ENCODE peak calls at places on chromosomes 2 and 18, in six cellular contexts. J is uterus, X is OCI-LY7, L is colonic mucosa, B is A549, H is H1. P is an unnamed sample. For H3K9me3, the result is how much of the 10 kb centered on the place peaks cover.

GRCh38 chr2:129320288-129320687 is 659.2 kb upstream of the RAB6C start:
- DNase-seq in X (no peak), L (no peak), J (no peak), B (no peak), H (no peak), P (no peak)

GRCh38 chr2:127643698-127644660 is 2.0 kb upstream of the GPR17 start:
- DNase-seq in X (no peak), B (no peak), H (no peak), J (no peak), L (no peak), P (no peak)

GRCh38 chr2:190138032-190138431 is 75.5 kb upstream of the MSTN start:
- DNase-seq in B (no peak), X (no peak), L (no peak), J (no peak), H (no peak), P (no peak)

GRCh38 chr2:8682719-8683667 is 1.1 kb downstream of the ID2 start:
- DNase-seq in J (peak), X (peak), B (peak), L (peak), H (no peak), P (no peak)

GRCh38 chr2:231666171-231667095 is 41.9 kb upstream of the PTMA start:
- DNase-seq in B (peak), X (peak), L (peak), J (peak), H (peak), P (no peak)

GRCh38 chr2:64327510-64328414 is 126.2 kb upstream of the LGALSL start:
- DNase-seq in L (no peak), X (peak), H (peak), J (peak), B (peak), P (no peak)

GRCh38 chr2:145411493-145411892 is 891.6 kb upstream of the ZEB2 start:
- DNase-seq in B (no peak), J (no peak), L (no peak), H (no peak), X (peak), P (no peak)

GRCh38 chr2:11778923-11779757 is 32.7 kb downstream of the LPIN1 start:
- DNase-seq in L (peak), B (peak), J (peak), X (peak), H (peak), P (no peak)

DNA sequence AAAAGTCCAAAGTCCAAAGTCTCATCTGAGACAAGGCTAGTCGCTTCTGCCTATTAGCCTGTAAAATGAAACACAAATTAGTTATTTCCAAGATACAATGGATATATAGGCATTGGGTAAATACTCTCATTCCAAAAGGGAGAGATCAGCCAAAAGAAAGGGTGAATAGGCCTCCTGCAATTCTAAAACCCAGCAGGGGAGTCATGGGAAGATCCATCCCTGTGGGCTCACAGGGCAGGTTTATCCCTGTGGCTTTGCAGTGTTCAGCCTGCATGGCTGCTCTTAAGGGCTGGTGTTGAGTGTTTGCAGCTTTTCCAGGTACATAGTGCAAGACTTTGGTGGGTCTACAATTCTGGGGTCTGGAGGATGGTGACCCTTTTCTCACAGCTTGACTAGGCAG is 21.1 kb upstream of the SLC14A1 start:
- DNase-seq in J (no peak), H (no peak), X (no peak), L (no peak), B (no peak), P (no peak)
- H3K9me3 ChIP-seq in J (under half), H (under half), X (under half), L (under half), B (under half), P (under half)

GRCh38 chr2:152507941-152508340 is 173.0 kb downstream of the FMNL2 start:
- DNase-seq in H (no peak), X (no peak), B (no peak), J (no peak), L (no peak), P (no peak)
- H3K27ac ChIP-seq in H (no peak), X (no peak), B (peak), J (no peak), L (no peak), P (no peak)

DNA sequence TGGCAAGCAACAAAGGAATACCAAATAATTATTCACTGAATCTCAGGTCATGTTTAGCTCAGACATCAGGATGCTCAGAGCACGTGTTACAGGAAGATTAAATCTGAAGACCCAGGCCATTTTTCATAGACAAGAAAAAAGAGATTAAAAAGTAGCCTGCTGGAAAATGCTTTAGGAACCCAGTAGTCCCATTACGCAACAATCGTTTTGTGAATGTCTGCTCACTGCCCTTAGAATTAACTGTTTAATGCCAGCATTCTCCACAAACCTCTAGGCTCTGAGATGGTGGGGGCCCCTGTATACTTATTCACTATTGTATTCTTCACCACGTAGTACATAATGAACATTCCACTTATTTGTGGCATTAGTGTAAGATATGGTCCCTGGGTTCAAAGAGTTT is 154.6 kb upstream of the NYAP2 start:
- DNase-seq in H (no peak), X (no peak), B (no peak), L (no peak), J (no peak), P (no peak)
- H3K9me3 ChIP-seq in H (under half), X (under half), B (under half), L (under half), J (under half), P (under half)

GRCh38 chr2:178859760-178860159 is 52.5 kb upstream of the TTN start:
- DNase-seq in H (no peak), X (no peak), B (no peak), J (no peak), L (no peak), P (no peak)
- H3K27ac ChIP-seq in H (no peak), X (no peak), B (no peak), J (no peak), L (no peak), P (no peak)

GRCh38 chr2:240524963-240525718 is 32.6 kb downstream of the ANKMY1 start:
- DNase-seq in L (no peak), H (peak), X (no peak), B (no peak), J (no peak), P (no peak)
- H3K9me3 ChIP-seq in L (under half), H (under half), X (under half), B (under half), J (under half), P (under half)

GRCh38 chr2:98489971-98490962 is 45.6 kb downstream of the INPP4A start:
- DNase-seq in L (no peak), B (no peak), X (no peak), J (no peak), H (no peak), P (no peak)
- H3K27ac ChIP-seq in L (no peak), B (no peak), X (no peak), J (peak), H (no peak), P (no peak)

GRCh38 chr2:39362595-39362994 is 74.5 kb downstream of the MAP4K3 start:
- DNase-seq in B (no peak), X (no peak), H (no peak), J (no peak), L (no peak), P (no peak)
- H3K9me3 ChIP-seq in B (half or more), X (under half), H (half or more), J (under half), L (under half), P (under half)

GRCh38 chr2:20565101-20565622 is 85.7 kb downstream of the HS1BP3 start:
- DNase-seq in H (no peak), B (no peak), J (no peak), X (no peak), L (no peak), P (no peak)

GRCh38 chr2:20563251-20563650 is 87.6 kb downstream of the HS1BP3 start:
- DNase-seq in H (no peak), X (no peak), B (no peak), L (no peak), J (no peak), P (no peak)

GRCh38 chr2:20562540-20563225 is 88.2 kb downstream of the HS1BP3 start:
- DNase-seq in L (no peak), H (no peak), X (no peak), B (peak), J (no peak), P (no peak)

GRCh38 chr2:20565623-20566236 is 85.2 kb downstream of the HS1BP3 start:
- DNase-seq in X (no peak), H (no peak), J (no peak), L (no peak), B (no peak), P (no peak)

GRCh38 chr2:20563833-20564232 is 87.1 kb downstream of the HS1BP3 start:
- DNase-seq in H (no peak), L (no peak), J (no peak), X (no peak), B (no peak), P (peak)
- H3K27ac ChIP-seq in H (no peak), L (no peak), J (no peak), X (no peak), B (no peak), P (no peak)